ENCODE peak calls at places on chromosomes 4 and X, in nine cellular contexts. One of them, this sample, is unnamed.
A peak's percentile ranks its signal among the peaks of the same experiment; 100 is the strongest.

GRCh38 chr4:100306018-100306417 is 115.8 kb upstream of the DDIT4L start:
- DNase-seq in AG09309: peak; percentile 34
- DNase-seq in BE2C: no peak
- DNase-seq in GDM1: no peak
- DNase-seq in brain microvascular endothelial cell: no peak
- DNase-seq in HFF-Myc: no peak
- DNase-seq in ACHN: peak; percentile 65
- DNase-seq in naive thymus-derived CD4-positive, alpha-beta T cell: no peak
- DNase-seq in activated CD4-positive, alpha-beta T cell treated with anti-CD3 and anti-CD28 coated beads for 24 hours: no peak
- DNase-seq in this sample: no peak

GRCh38 chrX:42093756-42094155 is 170.4 kb upstream of the CASK start:
- DNase-seq in AG09309: no peak
- DNase-seq in BE2C: no peak
- DNase-seq in GDM1: no peak
- DNase-seq in brain microvascular endothelial cell: peak; percentile 45
- DNase-seq in HFF-Myc: no peak
- DNase-seq in ACHN: peak; percentile 40
- DNase-seq in naive thymus-derived CD4-positive, alpha-beta T cell: no peak
- DNase-seq in activated CD4-positive, alpha-beta T cell treated with anti-CD3 and anti-CD28 coated beads for 24 hours: no peak
- DNase-seq in this sample: no peak

GRCh38 chr4:55733874-55734437 is 85.6 kb upstream of the EXOC1L start:
- DNase-seq in AG09309: no peak
- DNase-seq in BE2C: peak; percentile 73
- DNase-seq in GDM1: no peak
- DNase-seq in brain microvascular endothelial cell: peak; percentile 51
- DNase-seq in HFF-Myc: peak; percentile 14
- DNase-seq in ACHN: peak; percentile 51
- DNase-seq in naive thymus-derived CD4-positive, alpha-beta T cell: no peak
- DNase-seq in activated CD4-positive, alpha-beta T cell treated with anti-CD3 and anti-CD28 coated beads for 24 hours: no peak
- DNase-seq in this sample: no peak

GRCh38 chrX:30794497-30794896 is 94.6 kb downstream of the TAB3 start:
- DNase-seq in AG09309: no peak
- DNase-seq in BE2C: no peak
- DNase-seq in GDM1: no peak
- DNase-seq in brain microvascular endothelial cell: no peak
- DNase-seq in HFF-Myc: no peak
- DNase-seq in ACHN: no peak
- DNase-seq in naive thymus-derived CD4-positive, alpha-beta T cell: no peak
- DNase-seq in activated CD4-positive, alpha-beta T cell treated with anti-CD3 and anti-CD28 coated beads for 24 hours: no peak
- DNase-seq in this sample: no peak

GRCh38 chrX:139929876-139930275 is 3.0 kb downstream of the ATP11C start:
- DNase-seq in AG09309: no peak
- DNase-seq in BE2C: no peak
- DNase-seq in GDM1: no peak
- DNase-seq in brain microvascular endothelial cell: no peak
- DNase-seq in HFF-Myc: no peak
- DNase-seq in ACHN: no peak
- DNase-seq in naive thymus-derived CD4-positive, alpha-beta T cell: no peak
- DNase-seq in activated CD4-positive, alpha-beta T cell treated with anti-CD3 and anti-CD28 coated beads for 24 hours: no peak
- DNase-seq in this sample: no peak

GRCh38 chr4:26028793-26029511 is 114.9 kb downstream of the SMIM20 start:
- DNase-seq in AG09309: no peak
- DNase-seq in BE2C: peak; percentile 96
- DNase-seq in GDM1: no peak
- DNase-seq in brain microvascular endothelial cell: no peak
- DNase-seq in HFF-Myc: no peak
- DNase-seq in ACHN: peak; percentile 47
- DNase-seq in naive thymus-derived CD4-positive, alpha-beta T cell: peak; percentile 12
- DNase-seq in activated CD4-positive, alpha-beta T cell treated with anti-CD3 and anti-CD28 coated beads for 24 hours: peak; percentile 56
- DNase-seq in this sample: peak; percentile 61

GRCh38 chr4:8835521-8836365 is 35.9 kb downstream of the HMX1 start:
- DNase-seq in AG09309: no peak
- DNase-seq in BE2C: no peak
- DNase-seq in GDM1: no peak
- DNase-seq in brain microvascular endothelial cell: no peak
- DNase-seq in HFF-Myc: no peak
- DNase-seq in ACHN: no peak
- DNase-seq in naive thymus-derived CD4-positive, alpha-beta T cell: no peak
- DNase-seq in activated CD4-positive, alpha-beta T cell treated with anti-CD3 and anti-CD28 coated beads for 24 hours: no peak
- DNase-seq in this sample: no peak

GRCh38 chrX:40006025-40007017 is 91.4 kb downstream of the BCOR start:
- DNase-seq in AG09309: no peak
- DNase-seq in BE2C: no peak
- DNase-seq in GDM1: no peak
- DNase-seq in brain microvascular endothelial cell: no peak
- DNase-seq in HFF-Myc: no peak
- DNase-seq in ACHN: no peak
- DNase-seq in naive thymus-derived CD4-positive, alpha-beta T cell: no peak
- DNase-seq in activated CD4-positive, alpha-beta T cell treated with anti-CD3 and anti-CD28 coated beads for 24 hours: no peak
- DNase-seq in this sample: no peak

GRCh38 chrX:96591418-96591817 is 93.2 kb upstream of the DIAPH2 start:
- DNase-seq in AG09309: no peak
- DNase-seq in BE2C: no peak
- DNase-seq in GDM1: no peak
- DNase-seq in brain microvascular endothelial cell: no peak
- DNase-seq in HFF-Myc: no peak
- DNase-seq in ACHN: no peak
- DNase-seq in naive thymus-derived CD4-positive, alpha-beta T cell: no peak
- DNase-seq in activated CD4-positive, alpha-beta T cell treated with anti-CD3 and anti-CD28 coated beads for 24 hours: no peak
- DNase-seq in this sample: no peak

GRCh38 chr4:71938776-71939175 is 93.0 kb upstream of the NPFFR2 start:
- DNase-seq in AG09309: no peak
- DNase-seq in BE2C: no peak
- DNase-seq in GDM1: no peak
- DNase-seq in brain microvascular endothelial cell: no peak
- DNase-seq in HFF-Myc: no peak
- DNase-seq in ACHN: peak; percentile 18
- DNase-seq in naive thymus-derived CD4-positive, alpha-beta T cell: no peak
- DNase-seq in activated CD4-positive, alpha-beta T cell treated with anti-CD3 and anti-CD28 coated beads for 24 hours: no peak
- DNase-seq in this sample: no peak

GRCh38 chrX:110210417-110211139 is 107.3 kb downstream of the AMMECR1 start:
- DNase-seq in AG09309: peak; percentile 56
- DNase-seq in BE2C: no peak
- DNase-seq in GDM1: no peak
- DNase-seq in brain microvascular endothelial cell: peak; percentile 50
- DNase-seq in HFF-Myc: peak; percentile 62
- DNase-seq in ACHN: no peak
- DNase-seq in naive thymus-derived CD4-positive, alpha-beta T cell: no peak
- DNase-seq in activated CD4-positive, alpha-beta T cell treated with anti-CD3 and anti-CD28 coated beads for 24 hours: no peak
- DNase-seq in this sample: no peak

GRCh38 chrX:7889680-7890079 is 37.5 kb downstream of the PNPLA4 start:
- DNase-seq in AG09309: peak; percentile 8
- DNase-seq in BE2C: no peak
- DNase-seq in GDM1: no peak
- DNase-seq in brain microvascular endothelial cell: peak; percentile 20
- DNase-seq in HFF-Myc: no peak
- DNase-seq in ACHN: peak; percentile 14
- DNase-seq in naive thymus-derived CD4-positive, alpha-beta T cell: no peak
- DNase-seq in activated CD4-positive, alpha-beta T cell treated with anti-CD3 and anti-CD28 coated beads for 24 hours: no peak
- DNase-seq in this sample: no peak

GRCh38 chr4:139177049-139177887 is at the start of gene ELF2:
- DNase-seq in AG09309: peak; percentile 44
- DNase-seq in BE2C: peak; percentile 93
- DNase-seq in GDM1: peak; percentile 85
- DNase-seq in brain microvascular endothelial cell: peak; percentile 79
- DNase-seq in HFF-Myc: no peak
- DNase-seq in ACHN: peak; percentile 88
- DNase-seq in naive thymus-derived CD4-positive, alpha-beta T cell: peak; percentile 85
- DNase-seq in activated CD4-positive, alpha-beta T cell treated with anti-CD3 and anti-CD28 coated beads for 24 hours: peak; percentile 80
- DNase-seq in this sample: peak; percentile 44

GRCh38 chr4:94462572-94462971 is 10.8 kb downstream of the PDLIM5 start:
- DNase-seq in AG09309: no peak
- DNase-seq in BE2C: no peak
- DNase-seq in GDM1: no peak
- DNase-seq in brain microvascular endothelial cell: no peak
- DNase-seq in HFF-Myc: no peak
- DNase-seq in ACHN: no peak
- DNase-seq in naive thymus-derived CD4-positive, alpha-beta T cell: no peak
- DNase-seq in activated CD4-positive, alpha-beta T cell treated with anti-CD3 and anti-CD28 coated beads for 24 hours: no peak
- DNase-seq in this sample: no peak

GRCh38 chr4:111506706-111507105 is 638.5 kb upstream of the FAM241A start:
- DNase-seq in AG09309: peak; percentile 61
- DNase-seq in BE2C: no peak
- DNase-seq in GDM1: no peak
- DNase-seq in brain microvascular endothelial cell: peak; percentile 2
- DNase-seq in HFF-Myc: no peak
- DNase-seq in ACHN: no peak
- DNase-seq in naive thymus-derived CD4-positive, alpha-beta T cell: no peak
- DNase-seq in activated CD4-positive, alpha-beta T cell treated with anti-CD3 and anti-CD28 coated beads for 24 hours: no peak
- DNase-seq in this sample: no peak

GRCh38 chr4:88178633-88179231 is 20.3 kb upstream of the ABCG2 start:
- DNase-seq in AG09309: no peak
- DNase-seq in BE2C: no peak
- DNase-seq in GDM1: no peak
- DNase-seq in brain microvascular endothelial cell: no peak
- DNase-seq in HFF-Myc: no peak
- DNase-seq in ACHN: no peak
- DNase-seq in naive thymus-derived CD4-positive, alpha-beta T cell: no peak
- DNase-seq in activated CD4-positive, alpha-beta T cell treated with anti-CD3 and anti-CD28 coated beads for 24 hours: no peak
- DNase-seq in this sample: no peak

GRCh38 chr4:41268024-41268423 is 11.3 kb downstream of the UCHL1 start:
- DNase-seq in AG09309: no peak
- DNase-seq in BE2C: no peak
- DNase-seq in GDM1: no peak
- DNase-seq in brain microvascular endothelial cell: no peak
- DNase-seq in HFF-Myc: no peak
- DNase-seq in ACHN: no peak
- DNase-seq in naive thymus-derived CD4-positive, alpha-beta T cell: no peak
- DNase-seq in activated CD4-positive, alpha-beta T cell treated with anti-CD3 and anti-CD28 coated beads for 24 hours: no peak
- DNase-seq in this sample: no peak

GRCh38 chr4:165765053-165765452 is 108.0 kb upstream of the TLL1 start:
- DNase-seq in AG09309: no peak
- DNase-seq in BE2C: no peak
- DNase-seq in GDM1: no peak
- DNase-seq in brain microvascular endothelial cell: no peak
- DNase-seq in HFF-Myc: no peak
- DNase-seq in ACHN: no peak
- DNase-seq in naive thymus-derived CD4-positive, alpha-beta T cell: no peak
- DNase-seq in activated CD4-positive, alpha-beta T cell treated with anti-CD3 and anti-CD28 coated beads for 24 hours: no peak
- DNase-seq in this sample: no peak

GRCh38 chrX:24260827-24261550 is 52.9 kb downstream of the SUPT20HL2 start:
- DNase-seq in AG09309: no peak
- DNase-seq in BE2C: no peak
- DNase-seq in GDM1: peak; percentile 71
- DNase-seq in brain microvascular endothelial cell: peak; percentile 35
- DNase-seq in HFF-Myc: no peak
- DNase-seq in ACHN: no peak
- DNase-seq in naive thymus-derived CD4-positive, alpha-beta T cell: no peak
- DNase-seq in activated CD4-positive, alpha-beta T cell treated with anti-CD3 and anti-CD28 coated beads for 24 hours: no peak
- DNase-seq in this sample: no peak

GRCh38 chrX:119363391-119363790 is 35.7 kb upstream of the SLC25A43 start:
- DNase-seq in AG09309: no peak
- DNase-seq in BE2C: no peak
- DNase-seq in GDM1: no peak
- DNase-seq in brain microvascular endothelial cell: no peak
- DNase-seq in HFF-Myc: no peak
- DNase-seq in ACHN: no peak
- DNase-seq in naive thymus-derived CD4-positive, alpha-beta T cell: no peak
- DNase-seq in activated CD4-positive, alpha-beta T cell treated with anti-CD3 and anti-CD28 coated beads for 24 hours: no peak
- DNase-seq in this sample: no peak

GRCh38 chr4:3204021-3204431 is 44.9 kb upstream of the MSANTD1 start:
- DNase-seq in AG09309: no peak
- DNase-seq in BE2C: no peak
- DNase-seq in GDM1: no peak
- DNase-seq in brain microvascular endothelial cell: peak; percentile 50
- DNase-seq in HFF-Myc: no peak
- DNase-seq in ACHN: no peak
- DNase-seq in naive thymus-derived CD4-positive, alpha-beta T cell: no peak
- DNase-seq in activated CD4-positive, alpha-beta T cell treated with anti-CD3 and anti-CD28 coated beads for 24 hours: no peak
- DNase-seq in this sample: no peak

GRCh38 chr4:108155373-108155772 is 13.4 kb downstream of the LEF1 start:
- DNase-seq in AG09309: no peak
- DNase-seq in BE2C: peak; percentile 45
- DNase-seq in GDM1: no peak
- DNase-seq in brain microvascular endothelial cell: no peak
- DNase-seq in HFF-Myc: no peak
- DNase-seq in ACHN: no peak
- DNase-seq in naive thymus-derived CD4-positive, alpha-beta T cell: peak; percentile 65
- DNase-seq in activated CD4-positive, alpha-beta T cell treated with anti-CD3 and anti-CD28 coated beads for 24 hours: no peak
- DNase-seq in this sample: no peak

GRCh38 chrX:103730746-103731508 is 20.2 kb downstream of the TMEM31 start:
- DNase-seq in AG09309: peak; percentile 23
- DNase-seq in BE2C: peak; percentile 50
- DNase-seq in GDM1: no peak
- DNase-seq in brain microvascular endothelial cell: peak; percentile 76
- DNase-seq in HFF-Myc: peak; percentile 24
- DNase-seq in ACHN: no peak
- DNase-seq in naive thymus-derived CD4-positive, alpha-beta T cell: no peak
- DNase-seq in activated CD4-positive, alpha-beta T cell treated with anti-CD3 and anti-CD28 coated beads for 24 hours: no peak
- DNase-seq in this sample: no peak

GRCh38 chr4:151994429-151994828 is 233.6 kb upstream of the GATB start:
- DNase-seq in AG09309: no peak
- DNase-seq in BE2C: no peak
- DNase-seq in GDM1: no peak
- DNase-seq in brain microvascular endothelial cell: no peak
- DNase-seq in HFF-Myc: no peak
- DNase-seq in ACHN: no peak
- DNase-seq in naive thymus-derived CD4-positive, alpha-beta T cell: no peak
- DNase-seq in activated CD4-positive, alpha-beta T cell treated with anti-CD3 and anti-CD28 coated beads for 24 hours: no peak
- DNase-seq in this sample: no peak

This sample was measured in GM18507.